ENCODE peak calls at places on chromosomes 3 and 15, in six cellular contexts. K, B, Q, J, I and E are unnamed samples.
A peak's percentile ranks its signal among the peaks of the same experiment; 100 is the strongest.

GRCh38 chr3:136778865-136779264 is 26.7 kb upstream of the STAG1 start:
- DNase-seq in K (no peak), B (no peak), Q (no peak), J (peak; percentile 36), I (peak; percentile 73), E (no peak)

GRCh38 chr3:23383875-23384274 is 180.7 kb downstream of the UBE2E2 start:
- DNase-seq in K (no peak), B (no peak), Q (no peak), J (no peak), I (no peak), E (no peak)

GRCh38 chr3:186540444-186541226 is 3.5 kb downstream of the CRYGS start:
- DNase-seq in K (peak; percentile 83), B (peak; percentile 82), Q (no peak), J (peak; percentile 85), I (peak; percentile 67), E (peak; percentile 50)

GRCh38 chr3:82222401-82222800 is 461.0 kb upstream of the GBE1 start:
- DNase-seq in K (no peak), B (no peak), Q (no peak), J (no peak), I (no peak), E (no peak)

GRCh38 chr3:27171113-27171512 is 198.1 kb downstream of the NEK10 start:
- DNase-seq in K (no peak), B (no peak), Q (no peak), J (no peak), I (no peak), E (no peak)

GRCh38 chr3:183818041-183818620 is 7.2 kb downstream of the MAP6D1 start:
- DNase-seq in K (no peak), B (no peak), Q (no peak), J (no peak), I (no peak), E (no peak)

GRCh38 chr3:131349454-131349853 is 32.1 kb upstream of the NUDT16 start:
- DNase-seq in K (no peak), B (no peak), Q (no peak), J (no peak), I (no peak), E (no peak)

GRCh38 chr3:146421814-146422748 is 47.3 kb downstream of the PLSCR2 start:
- DNase-seq in K (no peak), B (no peak), Q (no peak), J (peak; percentile 76), I (no peak), E (no peak)

GRCh38 chr3:185084883-185085282 is 68.0 kb downstream of the C3orf70 start:
- DNase-seq in K (no peak), B (no peak), Q (no peak), J (peak; percentile 59), I (no peak), E (no peak)

GRCh38 chr3:89172150-89172549 is 64.7 kb downstream of the EPHA3 start:
- DNase-seq in K (no peak), B (no peak), Q (no peak), J (no peak), I (no peak), E (no peak)

GRCh38 chr3:194811118-194811517 is 125.4 kb downstream of the FAM43A start:
- DNase-seq in K (peak; percentile 25), B (no peak), Q (peak; percentile 31), J (no peak), I (no peak), E (no peak)

GRCh38 chr3:194985031-194985578 is 285.9 kb downstream of the XXYLT1 start:
- DNase-seq in K (no peak), B (no peak), Q (peak; percentile 89), J (peak; percentile 89), I (peak; percentile 80), E (no peak)

GRCh38 chr15:92091155-92091734 is 237.7 kb downstream of the SLCO3A1 start:
- DNase-seq in K (no peak), B (no peak), Q (no peak), J (peak; percentile 54), I (peak; percentile 50), E (no peak)

GRCh38 chr15:101657968-101658784 is 6.0 kb upstream of the TM2D3 start:
- DNase-seq in K (no peak), B (no peak), Q (no peak), J (no peak), I (no peak), E (no peak)

GRCh38 chr15:79169531-79170123 is 79.0 kb upstream of the RASGRF1 start:
- DNase-seq in K (no peak), B (no peak), Q (no peak), J (peak; percentile 36), I (no peak), E (no peak)

GRCh38 chr3:377158-377561 is 180.6 kb downstream of the CHL1 start:
- DNase-seq in K (peak; percentile 61), B (no peak), Q (no peak), J (peak; percentile 48), I (peak; percentile 31), E (no peak)

GRCh38 chr3:128464188-128464587 is 2.5 kb downstream of the DNAJB8 start:
- DNase-seq in K (no peak), B (no peak), Q (no peak), J (no peak), I (no peak), E (no peak)

GRCh38 chr3:135325726-135326245 is 530.7 kb downstream of the EPHB1 start:
- DNase-seq in K (no peak), B (no peak), Q (no peak), J (no peak), I (no peak), E (no peak)

GRCh38 chr3:48855681-48856447 is 8.2 kb upstream of the PRKAR2A start:
- DNase-seq in K (no peak), B (no peak), Q (no peak), J (no peak), I (no peak), E (no peak)

GRCh38 chr3:53646723-53647122 is 152.3 kb downstream of the CACNA1D start:
- DNase-seq in K (no peak), B (no peak), Q (no peak), J (no peak), I (no peak), E (no peak)

GRCh38 chr3:53650928-53651654 is 156.7 kb downstream of the CACNA1D start:
- DNase-seq in K (no peak), B (no peak), Q (no peak), J (no peak), I (no peak), E (no peak)

GRCh38 chr3:53651927-53652326 is 157.5 kb downstream of the CACNA1D start:
- DNase-seq in K (no peak), B (no peak), Q (no peak), J (no peak), I (no peak), E (no peak)

GRCh38 chr3:53650424-53650823 is 156.0 kb downstream of the CACNA1D start:
- DNase-seq in K (no peak), B (no peak), Q (no peak), J (no peak), I (no peak), E (no peak)

DNA sequence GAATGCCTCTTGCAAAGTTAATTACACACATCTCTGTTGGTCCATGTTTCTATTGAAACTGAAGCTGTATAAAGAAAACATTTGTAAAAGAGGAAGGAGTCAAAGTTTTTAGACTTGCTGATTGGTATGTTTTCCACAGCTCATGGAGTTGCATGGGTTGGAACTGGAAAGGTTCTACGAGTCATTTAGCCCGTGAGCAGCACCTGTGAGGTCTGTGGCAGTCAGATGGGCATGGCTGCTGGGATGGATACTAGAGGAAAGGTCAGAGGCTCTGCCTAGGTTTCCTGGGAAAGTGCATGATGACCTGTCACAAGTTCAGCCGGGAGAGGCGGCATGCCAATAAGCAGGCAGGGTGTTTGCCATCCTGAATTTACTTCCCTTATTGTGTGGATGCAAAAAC is 155.4 kb downstream of the CACNA1D start:
- DNase-seq in K (no peak), B (no peak), Q (no peak), J (no peak), I (no peak), E (no peak)
- H3K9me3 ChIP-seq in K (no peaks in the 10 kb centered on the region), B (no peaks in the 10 kb centered on the region), Q (no peaks in the 10 kb centered on the region), J (no peaks in the 10 kb centered on the region), I (no peaks in the 10 kb centered on the region), E (peaks cover 2% of the 10 kb centered on the region)

GRCh38 chr3:34727700-34728099 is 911.6 kb upstream of the ARPP21 start:
- DNase-seq in K (no peak), B (no peak), Q (no peak), J (no peak), I (no peak), E (no peak)

DNA sequence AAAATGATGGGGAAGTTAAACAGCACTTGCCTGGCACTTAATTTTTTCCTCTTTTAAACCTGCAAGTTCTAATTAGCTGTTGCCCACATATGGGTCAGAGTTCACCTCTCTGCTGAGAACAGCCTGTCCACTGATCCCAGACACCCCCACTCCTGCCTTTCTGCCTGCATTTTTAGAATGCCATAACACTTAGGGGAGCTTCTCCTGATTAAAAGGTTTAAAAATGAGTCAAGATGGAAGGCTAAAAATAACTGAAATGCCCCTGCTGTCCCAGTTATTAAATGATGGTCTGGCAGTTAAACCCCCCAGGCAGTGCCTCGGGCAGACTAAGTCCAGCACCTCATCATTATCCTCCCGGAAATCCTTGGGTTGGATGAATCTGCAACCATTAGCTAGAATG is 913.6 kb upstream of the ARPP21 start:
- DNase-seq in K (no peak), B (no peak), Q (no peak), J (no peak), I (no peak), E (no peak)
- H3K9me3 ChIP-seq in K (no peaks in the 10 kb centered on the region), B (no peaks in the 10 kb centered on the region), Q (no peaks in the 10 kb centered on the region), J (no peaks in the 10 kb centered on the region), I (no peaks in the 10 kb centered on the region), E (no peaks in the 10 kb centered on the region)

DNA sequence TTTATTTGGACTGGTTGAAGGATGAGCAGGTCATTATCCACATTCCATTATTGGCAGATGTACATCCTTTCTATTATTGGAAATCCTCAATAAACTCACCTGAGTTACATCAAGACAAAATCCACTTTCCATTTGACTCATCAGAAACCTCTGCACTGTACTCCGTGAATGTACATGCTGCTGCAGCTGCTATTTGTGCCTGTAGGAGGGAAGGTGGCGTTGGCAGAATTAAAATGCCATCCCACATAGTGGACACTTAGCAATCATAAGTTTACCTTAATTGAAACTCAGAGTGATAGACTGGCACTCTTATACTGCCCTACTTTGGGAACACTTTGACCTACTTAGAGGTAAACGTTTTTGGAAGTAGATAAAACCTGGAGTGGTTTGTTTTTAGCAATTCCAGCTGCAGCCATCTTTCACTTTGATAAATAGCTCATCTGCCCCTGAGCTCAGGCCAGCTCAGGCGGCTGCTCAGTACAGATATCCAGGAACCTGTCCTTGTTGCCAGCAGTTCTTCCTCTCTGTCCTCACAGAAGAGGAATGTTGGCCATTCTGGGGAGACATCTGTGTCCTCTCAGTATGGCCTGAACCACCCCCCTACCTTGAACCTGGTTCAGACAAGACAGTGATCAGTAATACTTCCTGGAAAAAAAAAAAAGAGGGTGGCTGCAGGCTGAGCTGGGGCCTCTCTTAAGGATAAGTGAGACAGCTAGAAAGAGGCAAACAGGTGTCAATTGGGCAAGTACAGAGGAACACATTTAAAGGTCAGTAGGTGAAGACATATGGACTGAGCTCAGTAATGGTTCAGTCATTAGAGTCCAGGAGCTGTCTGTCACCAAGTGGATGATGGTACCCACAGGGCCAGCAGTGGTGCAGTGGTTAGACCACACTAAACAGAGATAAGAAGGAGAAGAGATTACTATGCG is 153.4 kb upstream of the UMPS start:
- DNase-seq in K (no peak), B (no peak), Q (no peak), J (no peak), I (peak; percentile 80), E (no peak)
- H3K9me3 ChIP-seq in K (no peaks in the 10 kb centered on the region), B (no peaks in the 10 kb centered on the region), Q (no peaks in the 10 kb centered on the region), J (no peaks in the 10 kb centered on the region), I (no peaks in the 10 kb centered on the region), E (no peaks in the 10 kb centered on the region)

DNA sequence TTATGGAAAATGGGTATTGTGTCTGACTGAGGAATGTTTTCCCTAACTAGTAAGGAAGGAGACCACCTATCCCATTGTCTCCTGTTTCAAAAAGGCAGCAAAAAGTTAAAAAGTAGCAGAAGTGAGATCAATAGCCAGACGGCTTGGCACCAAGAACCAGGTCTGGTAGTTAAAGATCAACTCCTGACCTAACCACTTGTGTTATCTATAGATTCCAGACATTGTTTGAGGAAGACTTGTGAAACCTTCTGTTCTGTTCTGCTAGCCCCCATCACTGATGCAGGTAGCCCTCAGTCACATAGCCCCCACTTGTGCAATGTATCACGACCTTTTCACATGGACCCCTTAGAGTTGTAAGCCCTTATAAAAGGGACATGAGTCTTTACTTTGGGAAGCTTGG is 46.3 kb upstream of the C2CD4B start:
- DNase-seq in K (no peak), B (no peak), Q (no peak), J (no peak), I (no peak), E (no peak)
- H3K9me3 ChIP-seq in K (no peaks in the 10 kb centered on the region), B (no peaks in the 10 kb centered on the region), Q (peaks cover 2% of the 10 kb centered on the region), J (no peaks in the 10 kb centered on the region), I (peaks cover 7% of the 10 kb centered on the region), E (no peaks in the 10 kb centered on the region)